ENCODE peak calls at places on chromosomes 5 and 9, in six cellular contexts. Z, R, E, C, O and U are unnamed samples.

GRCh38 chr5:3599283-3600105 is 3.9 kb downstream of the IRX1 start:
- DNase-seq in C (peak), E (no peak), R (no peak), Z (no peak), O (no peak), U (no peak)

GRCh38 chr5:35230043-35230611 is at the start of gene PRLR:
- DNase-seq in R (no peak), Z (peak), E (peak), C (peak), O (no peak), U (no peak)

GRCh38 chr9:87546704-87547103 is 49.0 kb downstream of the DAPK1 start:
- DNase-seq in Z (no peak), E (no peak), O (no peak), C (peak), R (peak), U (no peak)

GRCh38 chr9:85987236-85987635 is 46.3 kb downstream of the NAA35 start:
- DNase-seq in C (no peak), O (no peak), E (no peak), Z (no peak), R (no peak), U (no peak)

GRCh38 chr5:5335708-5336211 is 86.7 kb upstream of the ICE1 start:
- DNase-seq in O (no peak), E (no peak), R (peak), Z (peak), C (peak), U (no peak)

GRCh38 chr9:114057161-114057560 is 20.9 kb downstream of the AMBP start:
- DNase-seq in O (no peak), E (no peak), R (no peak), C (no peak), Z (no peak), U (no peak)

GRCh38 chr9:119322137-119322695 is 47.0 kb downstream of the BRINP1 start:
- DNase-seq in O (no peak), C (peak), E (no peak), Z (no peak), R (no peak), U (no peak)

GRCh38 chr5:112125910-112126309 is 293.2 kb downstream of the EPB41L4A start:
- DNase-seq in E (no peak), R (no peak), O (no peak), C (peak), Z (no peak), U (no peak)

GRCh38 chr5:8676731-8677130 is 807.8 kb downstream of the MTRR start:
- DNase-seq in C (peak), O (no peak), Z (no peak), E (no peak), R (no peak), U (no peak)

GRCh38 chr5:42745426-42745825 is 11.2 kb upstream of the CCDC152 start:
- DNase-seq in O (no peak), E (no peak), R (peak), Z (no peak), C (peak), U (peak)

GRCh38 chr9:81479573-81479972 is 209.8 kb downstream of the TLE1 start:
- DNase-seq in C (no peak), R (no peak), O (no peak), E (no peak), Z (no peak), U (no peak)

GRCh38 chr5:62093981-62094380 is 212.0 kb upstream of the KIF2A start:
- DNase-seq in E (peak), C (peak), R (no peak), Z (peak), O (no peak), U (peak)

GRCh38 chr9:75754090-75754489 is 136.4 kb upstream of the PCSK5 start:
- DNase-seq in C (no peak), R (no peak), Z (no peak), O (no peak), E (no peak), U (no peak)

GRCh38 chr9:85741112-85741874 is 461 bp downstream of the AGTPBP1 start:
- DNase-seq in Z (peak), O (peak), E (peak), C (peak), R (peak), U (peak)

GRCh38 chr5:1763548-1763911 is 36.1 kb downstream of the MRPL36 start:
- DNase-seq in Z (peak), O (peak), C (peak), R (peak), E (peak), U (no peak)

GRCh38 chr5:137305971-137306592 is 193.0 kb downstream of the SPOCK1 start:
- DNase-seq in C (no peak), O (no peak), Z (no peak), E (no peak), R (no peak), U (no peak)

GRCh38 chr9:4303002-4303401 is 3.1 kb upstream of the GLIS3 start:
- DNase-seq in Z (no peak), R (no peak), O (no peak), C (peak), E (no peak), U (no peak)

GRCh38 chr5:95823738-95824609 is 1.4 kb upstream of the GLRX start:
- DNase-seq in Z (peak), E (no peak), R (peak), C (peak), O (peak), U (peak)

GRCh38 chr9:27054125-27054524 is 48.7 kb upstream of the LRRC19 start:
- DNase-seq in C (no peak), Z (no peak), O (no peak), E (no peak), R (no peak), U (no peak)

GRCh38 chr9:78297672-78297961 is 692 bp downstream of the PSAT1 start:
- DNase-seq in R (no peak), Z (no peak), C (no peak), O (no peak), E (no peak), U (no peak)

GRCh38 chr5:172958268-172959046 is 767 bp upstream of the RPL26L1 start:
- DNase-seq in R (peak), E (peak), Z (peak), C (peak), O (peak), U (peak)

GRCh38 chr5:124902097-124902821 is 155.8 kb upstream of the ZNF608 start:
- DNase-seq in E (no peak), Z (no peak), R (no peak), O (no peak), C (peak), U (no peak)

GRCh38 chr5:98787131-98787719 is 13.8 kb downstream of the RGMB start:
- DNase-seq in Z (no peak), C (peak), O (no peak), R (no peak), E (no peak), U (no peak)

GRCh38 chr5:113489299-113489698 is 1.0 kb upstream of the MCC start:
- DNase-seq in E (no peak), R (peak), C (peak), O (no peak), Z (peak), U (no peak)

GRCh38 chr9:19998153-19998552 is 209.3 kb upstream of the SLC24A2 start:
- DNase-seq in Z (no peak), C (peak), R (no peak), O (no peak), E (no peak), U (no peak)

GRCh38 chr9:36566813-36567217 is 5.9 kb upstream of the MELK start:
- DNase-seq in C (peak), O (no peak), Z (peak), E (no peak), R (peak), U (peak)

GRCh38 chr5:74357827-74358226 is 282.7 kb downstream of the ENC1 start:
- DNase-seq in Z (no peak), C (no peak), O (no peak), E (no peak), R (no peak), U (no peak)

GRCh38 chr5:37533851-37534250 is 154.7 kb downstream of the WDR70 start:
- DNase-seq in C (peak), R (peak), E (no peak), O (no peak), Z (peak), U (no peak)

GRCh38 chr9:37969130-37969529 is 65.2 kb upstream of the SLC25A51 start:
- DNase-seq in R (no peak), Z (no peak), O (no peak), C (peak), E (peak), U (no peak)

GRCh38 chr9:37969558-37970300 is 65.8 kb upstream of the SLC25A51 start:
- DNase-seq in E (no peak), R (no peak), C (no peak), O (no peak), Z (no peak), U (no peak)

GRCh38 chr9:37967681-37968080 is 63.8 kb upstream of the SLC25A51 start:
- DNase-seq in O (no peak), R (no peak), C (no peak), E (no peak), Z (no peak), U (no peak)

GRCh38 chr9:37967272-37967581 is 63.3 kb upstream of the SLC25A51 start:
- DNase-seq in E (no peak), C (no peak), O (no peak), R (no peak), Z (peak), U (no peak)

GRCh38 chr9:37968228-37968672 is 64.3 kb upstream of the SLC25A51 start:
- DNase-seq in O (no peak), E (no peak), C (peak), R (no peak), Z (peak), U (no peak)
- H3K27ac ChIP-seq in O (no peak), E (peak), C (peak), R (peak), Z (peak), U (peak)

GRCh38 chr5:10611290-10611689 is 47.4 kb downstream of the ANKRD33B start:
- DNase-seq in R (no peak), Z (no peak), C (no peak), E (no peak), O (no peak), U (no peak)

GRCh38 chr5:10607023-10607665 is 43.3 kb downstream of the ANKRD33B start:
- DNase-seq in Z (no peak), O (no peak), E (no peak), R (no peak), C (no peak), U (no peak)

GRCh38 chr5:10604975-10605374 is 41.1 kb downstream of the ANKRD33B start:
- DNase-seq in C (no peak), E (no peak), O (no peak), Z (no peak), R (no peak), U (no peak)

GRCh38 chr5:10610058-10610457 is 46.2 kb downstream of the ANKRD33B start:
- DNase-seq in C (no peak), E (no peak), O (no peak), R (no peak), Z (no peak), U (no peak)

GRCh38 chr5:10607666-10608442 is 44.0 kb downstream of the ANKRD33B start:
- DNase-seq in E (no peak), C (peak), R (no peak), O (no peak), Z (no peak), U (no peak)
- H3K27ac ChIP-seq in E (no peak), C (peak), R (no peak), O (no peak), Z (no peak), U (no peak)

GRCh38 chr5:150413176-150413901 is 629 bp upstream of the CD74 start:
- DNase-seq in R (no peak), Z (no peak), O (no peak), C (no peak), E (no peak), U (no peak)
- H3K27ac ChIP-seq in R (no peak), Z (no peak), O (peak), C (no peak), E (peak), U (peak)

GRCh38 chr9:92147854-92148184 is 32.6 kb upstream of the SPTLC1 start:
- DNase-seq in O (no peak), R (no peak), E (no peak), C (no peak), Z (no peak), U (no peak)
- H3K27ac ChIP-seq in O (no peak), R (peak), E (peak), C (peak), Z (peak), U (no peak)

DNA sequence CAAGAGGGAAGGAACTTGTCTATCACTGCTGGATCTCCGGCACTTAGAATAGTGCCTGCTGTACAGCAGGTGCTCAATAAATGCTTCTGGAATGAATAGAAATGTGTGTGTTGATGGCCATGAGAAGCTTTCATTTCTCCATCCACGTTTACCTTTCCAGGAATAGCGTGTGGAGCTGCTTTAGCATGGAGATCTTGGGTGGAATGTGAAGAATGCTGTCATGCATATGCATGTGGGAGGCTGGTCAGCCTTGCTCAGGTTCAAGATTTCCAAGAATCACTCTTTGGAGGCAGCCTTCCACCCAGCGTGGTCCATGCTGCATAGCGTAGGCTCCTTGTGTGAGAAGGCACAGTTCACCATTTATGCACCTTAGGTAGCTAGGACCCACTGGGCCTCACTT is 19.2 kb downstream of the COL15A1 start:
- DNase-seq in R (no peak), E (no peak), C (no peak), Z (no peak), O (no peak), U (no peak)
- H3K27ac ChIP-seq in R (no peak), E (no peak), C (peak), Z (no peak), O (no peak), U (no peak)